ENCODE peak calls at places on chromosomes 11 and 22, in five cellular contexts. L is colonic mucosa; B is CD4-positive, alpha-beta memory T cell; Y is breast epithelium; F is fibroblast of lung. U is an unnamed sample. For H3K4me1, the result is how much of the 10 kb centered on the place peaks cover.

GRCh38 chr22:46328797-46329196 is 6.7 kb upstream of the TRMU start:
- DNase-seq in L (no peak), B (no peak), Y (no peak), F (no peak), U (no peak)

GRCh38 chr11:72411623-72412532 is 22.5 kb downstream of the CLPB start:
- DNase-seq in L (no peak), B (no peak), Y (no peak), F (no peak), U (no peak)

GRCh38 chr22:39300198-39300830 is 19.1 kb downstream of the RPL3 start:
- DNase-seq in L (no peak), B (no peak), Y (peak), F (peak), U (no peak)

GRCh38 chr11:27777013-27777412 is 76.8 kb upstream of the BDNF start:
- DNase-seq in L (no peak), B (no peak), Y (no peak), F (no peak), U (no peak)

GRCh38 chr11:17543041-17543440 is 1.2 kb downstream of the USH1C start:
- DNase-seq in L (peak), B (no peak), Y (peak), F (no peak), U (no peak)

GRCh38 chr11:67489860-67490726 is 7.3 kb downstream of the AIP start:
- DNase-seq in L (no peak), B (no peak), Y (no peak), F (no peak), U (no peak)

GRCh38 chr11:4606231-4607015 is 1.6 kb downstream of the TRIM68 start:
- DNase-seq in L (peak), B (no peak), Y (no peak), F (peak), U (no peak)

GRCh38 chr11:111378773-111379499 is at the start of gene POU2AF1:
- DNase-seq in L (no peak), B (peak), Y (no peak), F (no peak), U (no peak)

GRCh38 chr22:19900707-19901436 is 40.7 kb upstream of the COMT start:
- DNase-seq in L (peak), B (no peak), Y (no peak), F (no peak), U (no peak)

GRCh38 chr22:48352086-48352911 is 1475.4 kb downstream of the BRD1 start:
- DNase-seq in L (no peak), B (no peak), Y (no peak), F (no peak), U (no peak)

GRCh38 chr11:45855308-45855707 is 8.0 kb downstream of the CRY2 start:
- DNase-seq in L (no peak), B (no peak), Y (no peak), F (no peak), U (no peak)

GRCh38 chr11:45856044-45856468 is 8.8 kb downstream of the CRY2 start:
- DNase-seq in L (no peak), B (no peak), Y (no peak), F (peak), U (no peak)

GRCh38 chr11:45852018-45852711 is 4.9 kb downstream of the CRY2 start:
- DNase-seq in L (no peak), B (no peak), Y (no peak), F (no peak), U (no peak)

GRCh38 chr11:45852712-45853101 is 5.4 kb downstream of the CRY2 start:
- DNase-seq in L (no peak), B (no peak), Y (no peak), F (no peak), U (no peak)

DNA sequence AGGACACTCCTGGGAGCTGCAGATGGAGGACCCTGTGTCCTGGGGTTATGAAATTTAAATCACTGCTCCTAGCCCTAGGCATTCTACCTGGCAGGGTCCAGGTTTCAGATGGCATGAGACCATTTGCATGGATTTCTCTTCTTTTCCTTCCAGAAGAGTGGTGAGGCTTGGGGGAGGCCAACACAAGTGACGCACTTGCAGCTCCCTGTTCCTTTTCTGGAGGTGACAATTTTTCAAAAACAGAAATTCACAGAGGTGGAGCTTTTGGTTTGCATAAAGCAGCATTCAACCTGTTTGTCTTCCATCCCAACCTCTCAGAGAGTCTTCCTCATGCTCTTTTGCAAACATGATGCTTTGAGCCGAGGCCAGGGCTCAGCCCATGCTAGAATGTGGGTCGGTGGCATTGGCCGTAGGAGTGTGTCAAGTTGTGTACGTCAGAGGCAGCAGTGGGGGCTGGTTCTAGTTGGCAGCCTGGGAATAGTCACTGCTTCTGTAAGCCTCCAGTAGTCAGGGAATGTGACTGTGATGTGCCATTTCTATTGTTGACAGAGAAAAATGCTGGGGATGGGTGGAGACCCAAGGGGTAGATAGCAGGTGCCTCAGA is 6.4 kb downstream of the CRY2 start:
- DNase-seq in L (no peak), B (no peak), Y (no peak), F (no peak), U (no peak)
- H3K4me1 ChIP-seq in L (under half), B (under half), Y (under half), F (under half), U (under half)

DNA sequence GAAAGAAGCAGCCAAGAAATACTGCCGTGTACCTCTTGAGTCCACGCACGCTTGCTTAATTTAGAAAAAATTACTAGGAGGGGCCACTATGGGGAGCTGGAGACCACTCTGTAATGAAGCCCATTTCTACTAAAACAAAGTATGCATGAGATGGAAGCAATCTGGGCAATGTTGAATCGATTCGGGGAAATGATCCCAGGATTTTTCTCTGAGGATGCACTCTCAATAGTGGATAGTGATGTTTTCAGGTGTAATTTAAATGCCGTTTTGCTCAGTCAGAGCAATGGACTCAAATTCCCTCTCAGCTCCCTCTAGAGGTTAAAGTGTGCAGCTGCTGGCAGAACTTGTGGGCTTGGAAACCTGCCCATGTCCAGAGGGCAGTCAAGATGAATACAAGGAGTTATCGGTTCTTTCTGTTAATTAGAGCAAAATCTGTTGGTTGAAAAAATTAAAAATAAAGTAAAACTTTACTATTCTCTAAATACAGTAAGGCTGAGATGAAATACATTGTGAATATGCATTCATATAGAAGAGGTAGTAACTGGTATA is 64.1 kb downstream of the ME3 start:
- DNase-seq in L (peak), B (peak), Y (peak), F (peak), U (peak)
- H3K4me3 ChIP-seq in L (no peak), B (no peak), Y (no peak), F (no peak), U (no peak)

GRCh38 chr22:30304495-30305244 is 15.4 kb upstream of the CASTOR1 start:
- DNase-seq in L (no peak), B (no peak), Y (no peak), F (no peak), U (no peak)

GRCh38 chr22:30301995-30302809 is 12.9 kb upstream of the CASTOR1 start:
- DNase-seq in L (peak), B (no peak), Y (no peak), F (peak), U (peak)

GRCh38 chr22:30305519-30305905 is 16.2 kb upstream of the CASTOR1 start:
- DNase-seq in L (peak), B (peak), Y (no peak), F (no peak), U (no peak)

GRCh38 chr22:30305906-30306628 is 16.8 kb upstream of the CASTOR1 start:
- DNase-seq in L (peak), B (peak), Y (no peak), F (no peak), U (no peak)

GRCh38 chr22:30302810-30303138 is 13.5 kb upstream of the CASTOR1 start:
- DNase-seq in L (no peak), B (no peak), Y (no peak), F (no peak), U (no peak)
- H3K4me1 ChIP-seq in L (under half), B (half or more), Y (under half), F (under half), U (under half)

GRCh38 chr11:45282070-45282469 is 4.1 kb downstream of the SYT13 start:
- DNase-seq in L (no peak), B (no peak), Y (no peak), F (no peak), U (peak)

GRCh38 chr11:45287316-45287903 is 1.3 kb upstream of the SYT13 start:
- DNase-seq in L (no peak), B (no peak), Y (no peak), F (no peak), U (no peak)

GRCh38 chr11:45285931-45286632 is at the start of gene SYT13:
- DNase-seq in L (peak), B (no peak), Y (no peak), F (no peak), U (peak)

GRCh38 chr11:45288395-45288794 is 2.3 kb upstream of the SYT13 start:
- DNase-seq in L (no peak), B (no peak), Y (no peak), F (no peak), U (no peak)

GRCh38 chr11:45285289-45285828 is 782 bp downstream of the SYT13 start:
- DNase-seq in L (no peak), B (no peak), Y (no peak), F (no peak), U (no peak)
- H3K4me3 ChIP-seq in L (peak), B (no peak), Y (peak), F (no peak), U (peak)

GRCh38 chr22:42943981-42944380 is 71.0 kb downstream of the PACSIN2 start:
- DNase-seq in L (no peak), B (no peak), Y (no peak), F (no peak), U (no peak)

GRCh38 chr22:42945027-42945426 is 69.9 kb downstream of the PACSIN2 start:
- DNase-seq in L (no peak), B (no peak), Y (no peak), F (no peak), U (no peak)

GRCh38 chr22:42945736-42946135 is 69.2 kb downstream of the PACSIN2 start:
- DNase-seq in L (no peak), B (no peak), Y (no peak), F (no peak), U (no peak)

GRCh38 chr22:42942351-42942750 is 72.6 kb downstream of the PACSIN2 start:
- DNase-seq in L (no peak), B (no peak), Y (no peak), F (no peak), U (no peak)

DNA sequence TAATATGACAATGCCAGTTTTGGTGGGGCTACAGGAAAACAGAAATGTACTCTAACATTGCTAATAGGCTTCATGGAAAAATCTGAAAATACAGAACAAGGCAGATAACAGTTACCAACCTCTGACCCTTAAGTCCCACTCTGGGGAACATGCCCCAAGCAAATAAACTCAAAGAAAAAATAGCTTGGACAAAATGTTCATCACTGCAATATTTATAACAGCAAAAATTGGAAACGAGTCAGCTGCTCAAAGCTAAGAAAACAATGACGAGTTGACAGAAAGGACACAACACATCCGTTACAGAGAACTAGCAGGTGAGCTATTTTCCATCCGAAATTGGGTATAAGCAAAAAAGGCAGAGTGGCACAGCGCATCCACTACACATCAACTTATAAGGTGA is 70.5 kb downstream of the PACSIN2 start:
- DNase-seq in L (no peak), B (no peak), Y (no peak), F (no peak), U (no peak)
- H3K4me1 ChIP-seq in L (under half), B (under half), Y (under half), F (under half), U (under half)

GRCh38 chr11:697811-698311 is 2.2 kb downstream of the TMEM80 start:
- DNase-seq in L (no peak), B (no peak), Y (no peak), F (no peak), U (no peak)
- H3K4me3 ChIP-seq in L (no peak), B (no peak), Y (peak), F (no peak), U (no peak)

U was measured in hepatocyte.